ENCODE peak calls at places on chromosomes 7 and 10, in four cellular contexts. J, S, U and B are unnamed samples.

GRCh38 chr10:49096890-49097445 is 18.4 kb downstream of the VSTM4 start:
- DNase-seq in S (no peak), J (no peak), U (no peak), B (no peak)

GRCh38 chr7:148153611-148154010 is 437.0 kb upstream of the C7orf33 start:
- DNase-seq in S (no peak), U (peak), J (peak), B (no peak)

GRCh38 chr7:101094791-101095375 is 9.6 kb downstream of the TRIM56 start:
- DNase-seq in J (peak), S (no peak), U (peak), B (no peak)

GRCh38 chr10:26448706-26449435 is 10.7 kb downstream of the APBB1IP start:
- DNase-seq in S (no peak), U (no peak), J (no peak), B (no peak)

GRCh38 chr7:35761882-35762720 is 38.8 kb upstream of the SEPTIN7 start:
- DNase-seq in J (peak), S (no peak), U (no peak), B (no peak)

GRCh38 chr10:75712241-75712880 is 280.9 kb downstream of the LRMDA start:
- DNase-seq in S (no peak), U (no peak), J (no peak), B (no peak)

GRCh38 chr10:103481974-103482531 is 3.0 kb upstream of the CALHM3 start:
- DNase-seq in U (peak), J (peak), S (no peak), B (peak)

GRCh38 chr7:1693419-1693990 is 23.4 kb downstream of the ELFN1 start:
- DNase-seq in J (peak), U (no peak), S (no peak), B (peak)

GRCh38 chr10:75613685-75614587 is 182.5 kb downstream of the LRMDA start:
- DNase-seq in U (no peak), S (no peak), J (no peak), B (no peak)

GRCh38 chr7:108109216-108109908 is 20.8 kb downstream of the LAMB4 start:
- DNase-seq in U (peak), J (peak), S (no peak), B (peak)

GRCh38 chr7:100016209-100016901 is 959 bp downstream of the ZKSCAN1 start:
- DNase-seq in U (peak), S (no peak), J (peak), B (no peak)

GRCh38 chr10:123154943-123155505 is 822 bp downstream of the BUB3 start:
- DNase-seq in U (peak), S (no peak), J (no peak), B (peak)

GRCh38 chr10:59006511-59007306 is 169.7 kb upstream of the PHYHIPL start:
- DNase-seq in S (no peak), U (peak), J (no peak), B (no peak)

GRCh38 chr7:150734293-150734692 is 2.9 kb upstream of the GIMAP5 start:
- DNase-seq in U (no peak), J (no peak), S (no peak), B (no peak)

GRCh38 chr10:124659380-124659779 is 84.8 kb downstream of the FAM53B start:
- DNase-seq in U (no peak), S (no peak), J (no peak), B (no peak)

GRCh38 chr7:16428672-16429071 is 7.3 kb upstream of the CRPPA start:
- DNase-seq in S (no peak), U (no peak), J (no peak), B (no peak)

GRCh38 chr10:12564173-12564572 is 214.8 kb downstream of the CAMK1D start:
- DNase-seq in U (no peak), S (no peak), J (no peak), B (no peak)

GRCh38 chr7:43071604-43072003 is 40.8 kb upstream of the HECW1 start:
- DNase-seq in S (no peak), J (peak), U (peak), B (peak)

GRCh38 chr7:1468203-1468602 is 8.9 kb upstream of the MICALL2 start:
- DNase-seq in S (no peak), J (no peak), U (no peak), B (no peak)

GRCh38 chr10:124052561-124052960 is 40.8 kb downstream of the CHST15 start:
- DNase-seq in S (no peak), J (no peak), U (no peak), B (no peak)

GRCh38 chr7:86148501-86148900 is 495.2 kb upstream of the GRM3 start:
- DNase-seq in U (no peak), S (no peak), J (no peak), B (no peak)

GRCh38 chr10:113126506-113127192 is 176.6 kb downstream of the TCF7L2 start:
- DNase-seq in S (no peak), J (peak), U (peak), B (peak)

GRCh38 chr10:71131508-71132088 is 80.8 kb upstream of the UNC5B start:
- DNase-seq in S (no peak), J (no peak), U (no peak), B (no peak)

GRCh38 chr7:29622335-29623265 is 59.0 kb downstream of the PRR15 start:
- DNase-seq in S (no peak), J (peak), U (no peak), B (no peak)

GRCh38 chr7:70042533-70042932 is 444.3 kb downstream of the AUTS2 start:
- DNase-seq in S (no peak), U (no peak), J (peak), B (no peak)

GRCh38 chr7:2859952-2860351 is 15.8 kb upstream of the GNA12 start:
- DNase-seq in S (no peak), J (no peak), U (no peak), B (no peak)

GRCh38 chr10:17682236-17682946 is 38.4 kb downstream of the STAM start:
- DNase-seq in S (no peak), J (no peak), U (no peak), B (no peak)

GRCh38 chr10:58531084-58531695 is 18.5 kb downstream of the BICC1 start:
- DNase-seq in S (no peak), U (peak), J (no peak), B (peak)

GRCh38 chr7:116145245-116145852 is 65.0 kb upstream of the TES start:
- DNase-seq in S (no peak), U (no peak), J (no peak), B (no peak)

GRCh38 chr10:3094565-3095168 is 27.3 kb downstream of the PFKP start:
- DNase-seq in U (no peak), J (no peak), S (no peak), B (no peak)

GRCh38 chr10:3096149-3096548 is 28.8 kb downstream of the PFKP start:
- DNase-seq in J (no peak), S (no peak), U (no peak), B (no peak)

GRCh38 chr10:3093996-3094395 is 26.6 kb downstream of the PFKP start:
- DNase-seq in S (no peak), J (no peak), U (no peak), B (no peak)

GRCh38 chr10:3097160-3097559 is 29.8 kb downstream of the PFKP start:
- DNase-seq in J (no peak), S (no peak), U (no peak), B (no peak)

GRCh38 chr10:3095373-3096139 is 28.2 kb downstream of the PFKP start:
- DNase-seq in J (no peak), U (no peak), S (no peak), B (no peak)
- H3K4me3 ChIP-seq in J (peak), U (no peak), S (peak), B (no peak)

GRCh38 chr7:45241339-45242109 is 83.9 kb downstream of the RAMP3 start:
- DNase-seq in U (no peak), J (no peak), S (no peak), B (no peak)
- H3K27ac ChIP-seq in U (no peak), J (no peak), S (no peak), B (no peak)

GRCh38 chr10:20013991-20014750 is 197.9 kb downstream of the PLXDC2 start:
- DNase-seq in S (no peak), U (no peak), J (no peak), B (no peak)
- H3K4me3 ChIP-seq in S (no peak), U (no peak), J (no peak), B (no peak)

DNA sequence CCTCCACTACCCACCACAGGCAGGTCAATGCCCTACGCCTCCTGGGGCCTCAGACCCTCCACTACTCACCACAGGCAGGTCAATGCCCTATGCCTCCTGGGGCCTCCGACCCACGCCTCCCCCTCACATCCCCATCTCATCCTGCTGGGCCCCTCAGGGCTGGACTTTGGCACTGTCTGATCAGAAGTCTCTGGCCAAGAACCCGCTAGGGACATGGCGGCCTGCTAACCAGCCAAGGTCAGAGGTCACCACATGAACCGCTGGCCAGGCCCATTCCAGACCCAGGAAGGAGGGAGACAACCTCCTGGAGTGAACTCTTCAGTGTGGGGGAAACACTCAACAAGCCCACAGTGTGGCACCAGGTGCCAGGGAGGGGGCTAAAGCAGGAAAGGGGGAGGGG is 55.8 kb downstream of the STK32C start:
- DNase-seq in S (no peak), J (no peak), U (no peak), B (no peak)
- H3K27ac ChIP-seq in S (no peak), J (no peak), U (no peak), B (no peak)

GRCh38 chr7:132876576-132876975 is 205.3 kb downstream of the CHCHD3 start:
- DNase-seq in J (no peak), S (no peak), U (no peak), B (no peak)

GRCh38 chr7:132878228-132878919 is 203.5 kb downstream of the CHCHD3 start:
- DNase-seq in S (no peak), U (no peak), J (no peak), B (no peak)

GRCh38 chr7:132881317-132881716 is 200.6 kb downstream of the CHCHD3 start:
- DNase-seq in J (peak), S (no peak), U (no peak), B (no peak)

GRCh38 chr7:132879579-132879978 is 202.3 kb downstream of the CHCHD3 start:
- DNase-seq in S (no peak), U (no peak), J (no peak), B (no peak)

GRCh38 chr7:132877578-132877977 is 204.3 kb downstream of the CHCHD3 start:
- DNase-seq in J (no peak), S (no peak), U (no peak), B (no peak)
- H3K4me3 ChIP-seq in J (no peak), S (no peak), U (no peak), B (no peak)

DNA sequence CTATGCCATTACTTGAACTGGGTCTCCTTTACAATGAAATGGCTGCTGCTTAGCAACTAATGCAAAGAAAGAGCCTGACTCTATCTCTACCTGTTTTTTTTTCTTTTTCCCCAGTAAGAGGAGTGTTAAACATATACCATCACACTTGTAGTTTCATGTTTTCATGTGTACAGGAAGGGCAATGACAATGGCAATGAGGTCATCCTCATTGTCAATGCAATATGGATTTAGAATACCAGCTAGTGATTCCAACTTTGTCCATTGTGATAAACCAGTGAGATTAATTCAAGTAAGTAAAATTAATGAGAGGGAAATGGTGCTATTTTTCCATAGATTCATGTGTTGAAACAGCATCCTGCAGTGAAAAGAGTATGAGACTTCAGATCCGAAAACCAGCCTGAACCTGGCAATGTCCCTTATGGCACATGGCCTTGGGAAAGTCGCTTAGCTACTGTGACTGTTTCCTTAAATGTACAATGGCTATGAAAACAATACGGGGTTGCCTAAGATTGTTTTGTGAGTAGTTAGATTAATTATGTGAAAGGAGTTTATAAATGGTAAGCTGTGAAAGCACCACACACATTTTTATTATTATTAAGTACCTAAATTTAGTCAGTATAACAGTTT is 11.2 kb downstream of the DGKI start:
- DNase-seq in S (no peak), J (no peak), U (no peak), B (no peak)
- H3K27ac ChIP-seq in S (no peak), J (no peak), U (no peak), B (no peak)

GRCh38 chr10:98418596-98419265 is 3.7 kb upstream of the PYROXD2 start:
- DNase-seq in U (no peak), S (no peak), J (no peak), B (no peak)

GRCh38 chr10:98417481-98417959 is 2.5 kb upstream of the PYROXD2 start:
- DNase-seq in J (no peak), S (no peak), U (no peak), B (no peak)

GRCh38 chr10:98416589-98416988 is 1.6 kb upstream of the PYROXD2 start:
- DNase-seq in S (no peak), U (no peak), J (no peak), B (no peak)

GRCh38 chr10:98416989-98417388 is 2.0 kb upstream of the PYROXD2 start:
- DNase-seq in S (no peak), U (no peak), J (no peak), B (no peak)

GRCh38 chr10:98417973-98418372 is 3.0 kb upstream of the PYROXD2 start:
- DNase-seq in S (no peak), J (no peak), U (no peak), B (no peak)
- H3K4me3 ChIP-seq in S (no peak), J (no peak), U (no peak), B (no peak)